ENCODE peak calls at places on chromosomes 11 and 22, in ten cellular contexts. H, U, P, Q, T, F, Y, Z, W and N are unnamed samples. For H3K4me1, the result is how much of the 10 kb centered on the place peaks cover.

GRCh38 chr11:113721462-113722066 is 15.5 kb upstream of the TMPRSS5 start:
- DNase-seq in U (no peak), F (no peak), P (no peak), T (no peak), Z (no peak), Q (no peak), Y (no peak), W (no peak), H (no peak), N (no peak)

GRCh38 chr11:3929232-3929631 is 73.8 kb downstream of the STIM1 start:
- DNase-seq in H (no peak), U (no peak), P (no peak), Y (no peak), F (no peak), T (no peak), W (no peak), Q (no peak), Z (no peak), N (no peak)

GRCh38 chr11:57353024-57353423 is 14.9 kb downstream of the P2RX3 start:
- DNase-seq in U (no peak), T (no peak), F (no peak), Y (no peak), P (no peak), Q (no peak), H (no peak), W (no peak), Z (no peak), N (no peak)

GRCh38 chr11:95229199-95230053 is 1.6 kb downstream of the SESN3 start:
- DNase-seq in W (no peak), Y (no peak), P (no peak), H (no peak), Q (peak), Z (no peak), F (no peak), T (peak), U (peak), N (peak)

GRCh38 chr11:69572233-69572860 is 68.6 kb upstream of the CCND1 start:
- DNase-seq in U (no peak), W (no peak), Q (no peak), H (no peak), Z (no peak), Y (no peak), T (no peak), F (no peak), P (no peak), N (no peak)

GRCh38 chr22:28894320-28894719 is 10.9 kb downstream of the ZNRF3 start:
- DNase-seq in F (no peak), T (no peak), Z (peak), W (peak), Y (no peak), P (no peak), U (no peak), H (no peak), Q (peak), N (peak)

GRCh38 chr22:24137595-24137994 is 43.7 kb upstream of the SUSD2 start:
- DNase-seq in P (no peak), H (no peak), T (no peak), Q (no peak), U (no peak), Y (no peak), Z (no peak), F (no peak), W (no peak), N (no peak)

GRCh38 chr22:45534339-45535192 is 31.9 kb downstream of the FBLN1 start:
- DNase-seq in T (no peak), Q (no peak), U (no peak), P (no peak), Z (no peak), H (no peak), Y (no peak), F (no peak), W (peak), N (no peak)

GRCh38 chr11:44623716-44624491 is 58.4 kb downstream of the CD82 start:
- DNase-seq in P (peak), Q (peak), Y (no peak), Z (no peak), U (no peak), F (no peak), T (no peak), W (peak), H (peak), N (no peak)

GRCh38 chr11:125903753-125904659 is at the start of gene DDX25:
- DNase-seq in F (no peak), Z (no peak), T (peak), Q (no peak), P (no peak), H (no peak), Y (peak), W (peak), U (no peak), N (peak)

GRCh38 chr11:105108247-105108646 is 31.3 kb downstream of the CARD18 start:
- DNase-seq in Y (no peak), U (no peak), T (no peak), P (no peak), W (no peak), Z (peak), H (no peak), F (no peak), Q (no peak), N (no peak)

GRCh38 chr22:35140879-35141745 is 75.2 kb downstream of the ISX start:
- DNase-seq in Y (peak), F (no peak), Z (peak), T (peak), H (no peak), W (no peak), Q (peak), U (no peak), P (no peak), N (peak)

GRCh38 chr11:88431675-88432341 is 94.3 kb upstream of the CTSC start:
- DNase-seq in U (no peak), Y (no peak), H (no peak), W (no peak), T (no peak), F (no peak), P (no peak), Z (peak), Q (no peak), N (no peak)

GRCh38 chr11:20353829-20354434 is 9.6 kb upstream of the HTATIP2 start:
- DNase-seq in Z (peak), H (peak), Y (peak), Q (no peak), P (no peak), U (peak), F (no peak), W (no peak), T (peak), N (no peak)

GRCh38 chr11:93054881-93055280 is 85.4 kb downstream of the MTNR1B start:
- DNase-seq in U (no peak), Q (no peak), W (no peak), H (no peak), T (no peak), P (no peak), Z (peak), F (no peak), Y (peak), N (peak)

GRCh38 chr11:111923351-111923788 is 4.7 kb downstream of the C11orf52 start:
- DNase-seq in H (peak), Q (no peak), F (no peak), U (no peak), T (no peak), P (no peak), W (no peak), Y (peak), Z (no peak), N (no peak)

GRCh38 chr11:29263971-29264682 is 752.7 kb downstream of the KCNA4 start:
- DNase-seq in Z (peak), U (no peak), P (no peak), T (no peak), H (no peak), Y (no peak), Q (no peak), W (no peak), F (no peak), N (no peak)

GRCh38 chr22:36198936-36199616 is 2.5 kb downstream of the APOL4 start:
- DNase-seq in U (no peak), P (no peak), F (no peak), H (no peak), T (peak), W (no peak), Z (peak), Q (no peak), Y (no peak), N (no peak)

GRCh38 chr11:17906436-17906835 is 106.4 kb downstream of the SERGEF start:
- DNase-seq in W (no peak), F (no peak), T (peak), U (no peak), Q (no peak), H (no peak), P (no peak), Z (peak), Y (no peak), N (no peak)
- TF ChIP-seq CTCF in W (no peak), F (no peak), T (no peak), U (no peak), Q (peak), H (no peak), P (no peak), Z (peak), Y (peak), N (peak)

GRCh38 chr11:82898242-82898641 is 2.0 kb downstream of the PRCP start:
- DNase-seq in H (no peak), Y (no peak), W (no peak), P (no peak), Z (no peak), U (no peak), Q (no peak), T (no peak), F (no peak), N (no peak)

GRCh38 chr11:82899191-82899820 is 924 bp downstream of the PRCP start:
- DNase-seq in U (no peak), P (no peak), Y (no peak), H (no peak), T (no peak), Z (no peak), Q (no peak), F (peak), W (no peak), N (no peak)

GRCh38 chr11:82896183-82896582 is 4.0 kb downstream of the PRCP start:
- DNase-seq in Y (no peak), H (no peak), Z (no peak), F (no peak), T (no peak), U (no peak), W (no peak), P (no peak), Q (no peak), N (no peak)

GRCh38 chr11:82892611-82893169 is 7.5 kb downstream of the PRCP start:
- DNase-seq in T (no peak), Q (no peak), U (no peak), P (no peak), H (no peak), Y (no peak), F (no peak), W (no peak), Z (no peak), N (no peak)

GRCh38 chr11:82895437-82896091 is 4.7 kb downstream of the PRCP start:
- DNase-seq in T (no peak), Y (no peak), P (no peak), F (no peak), H (no peak), U (no peak), Z (no peak), W (no peak), Q (no peak), N (no peak)
- H3K4me1 ChIP-seq in T (under half), Y (under half), P (under half), F (under half), H (under half), U (under half), Z (under half), W (under half), Q (under half), N (under half)

GRCh38 chr22:50606126-50606525 is 5.5 kb downstream of the MAPK8IP2 start:
- DNase-seq in T (no peak), H (no peak), U (no peak), W (no peak), P (no peak), F (peak), Z (no peak), Q (no peak), Y (no peak), N (no peak)

GRCh38 chr22:50603511-50604255 is 3.1 kb downstream of the MAPK8IP2 start:
- DNase-seq in Q (no peak), H (no peak), U (no peak), P (no peak), Y (no peak), F (no peak), W (no peak), T (no peak), Z (no peak), N (no peak)

GRCh38 chr22:50605349-50606074 is 4.9 kb downstream of the MAPK8IP2 start:
- DNase-seq in U (no peak), Y (no peak), Z (no peak), H (no peak), W (no peak), T (no peak), Q (no peak), P (no peak), F (peak), N (no peak)

GRCh38 chr22:50604256-50604580 is 3.6 kb downstream of the MAPK8IP2 start:
- DNase-seq in W (no peak), T (no peak), Y (no peak), Q (no peak), H (no peak), F (no peak), P (no peak), U (no peak), Z (no peak), N (no peak)

GRCh38 chr22:50604623-50605348 is 4.2 kb downstream of the MAPK8IP2 start:
- DNase-seq in U (no peak), Y (no peak), Z (no peak), P (no peak), T (no peak), F (peak), W (no peak), Q (no peak), H (no peak), N (no peak)
- TF ChIP-seq CTCF in U (no peak), Y (no peak), Z (no peak), P (no peak), T (no peak), F (no peak), W (no peak), Q (no peak), H (no peak), N (no peak)

DNA sequence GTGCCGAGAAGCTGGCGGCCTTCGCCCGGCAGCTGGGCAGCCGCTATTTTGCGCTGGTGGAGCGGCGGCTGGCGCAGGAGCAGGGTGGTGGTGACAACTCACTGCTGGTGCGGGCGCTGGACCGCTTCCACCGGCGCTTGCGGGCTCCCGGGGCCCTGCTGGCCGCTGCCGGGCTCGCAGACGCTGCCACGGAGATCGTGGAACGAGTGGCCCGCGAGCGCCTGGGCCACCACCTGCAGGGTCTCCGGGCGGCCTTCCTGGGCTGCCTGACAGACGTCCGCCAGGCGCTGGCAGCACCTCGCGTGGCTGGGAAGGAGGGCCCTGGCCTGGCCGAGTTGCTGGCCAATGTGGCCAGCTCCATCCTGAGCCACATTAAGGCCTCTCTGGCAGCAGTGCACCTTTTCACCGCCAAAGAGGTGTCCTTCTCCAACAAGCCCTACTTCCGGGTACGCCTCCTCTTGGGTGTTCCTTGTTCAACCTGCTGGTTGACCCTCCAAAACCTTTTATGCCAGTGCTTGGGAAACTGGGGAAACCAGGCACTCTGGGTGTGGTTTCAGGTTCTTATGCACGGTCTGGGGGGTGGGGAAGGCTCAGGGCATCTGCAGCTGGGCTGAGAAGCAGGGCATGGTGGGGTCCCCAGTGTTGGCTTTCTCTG is 3.1 kb upstream of the TM7SF2 start:
- DNase-seq in Y (no peak), W (no peak), F (no peak), H (no peak), U (no peak), T (no peak), P (no peak), Z (no peak), Q (no peak), N (no peak)
- H3K4me1 ChIP-seq in Y (under half), W (under half), F (under half), H (under half), U (under half), T (under half), P (under half), Z (under half), Q (under half), N (under half)

GRCh38 chr11:12162652-12163051 is 52.3 kb downstream of the MICAL2 start:
- DNase-seq in Z (no peak), Q (no peak), T (no peak), H (no peak), Y (no peak), U (no peak), P (no peak), F (no peak), W (no peak), N (no peak)

GRCh38 chr11:12163181-12163841 is 52.9 kb downstream of the MICAL2 start:
- DNase-seq in T (peak), Z (peak), P (peak), Y (no peak), U (no peak), W (no peak), Q (peak), F (no peak), H (no peak), N (peak)

GRCh38 chr11:12160680-12161079 is 50.3 kb downstream of the MICAL2 start:
- DNase-seq in W (no peak), T (no peak), U (no peak), F (no peak), Y (peak), Z (no peak), P (peak), H (no peak), Q (no peak), N (no peak)

GRCh38 chr11:12161137-12161536 is 50.7 kb downstream of the MICAL2 start:
- DNase-seq in Y (no peak), U (no peak), T (no peak), H (no peak), P (peak), Q (no peak), W (no peak), Z (no peak), F (no peak), N (no peak)

DNA sequence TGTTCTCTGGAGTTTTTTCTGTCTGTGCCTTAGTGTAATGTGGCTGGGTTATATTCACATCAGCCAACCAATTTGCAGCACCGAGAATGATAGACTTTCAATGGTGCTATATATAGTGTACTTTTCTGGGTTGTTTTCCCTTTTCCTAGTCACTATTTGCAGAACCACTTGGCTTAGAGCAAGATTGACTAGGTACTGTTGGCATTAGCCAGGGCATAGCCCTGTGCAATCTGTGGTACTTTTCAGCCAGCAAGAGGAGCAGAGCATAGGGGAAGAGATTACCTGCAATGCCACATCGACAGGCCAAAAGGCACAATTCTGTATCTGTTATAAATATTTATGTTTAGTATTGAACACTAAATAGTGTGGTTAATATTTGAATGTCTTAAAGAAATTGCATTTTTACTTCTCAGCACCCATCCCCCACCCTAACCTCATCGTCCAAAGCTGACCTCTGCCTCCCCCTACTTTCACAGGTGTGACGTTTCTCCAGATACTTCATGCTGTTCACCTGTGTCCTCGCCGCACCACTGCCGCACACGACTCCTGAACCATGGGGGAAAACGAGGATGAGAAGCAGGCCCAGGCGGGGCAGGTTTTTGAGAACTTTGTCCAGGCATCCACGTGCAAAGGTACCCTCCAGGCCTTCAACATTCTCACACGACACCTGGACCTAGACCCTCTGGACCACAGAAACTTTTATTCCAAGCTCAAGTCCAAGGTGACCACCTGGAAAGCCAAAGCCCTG is 51.4 kb downstream of the MICAL2 start:
- DNase-seq in T (no peak), H (no peak), F (no peak), U (no peak), Z (no peak), W (no peak), Y (no peak), Q (no peak), P (peak), N (no peak)
- TF ChIP-seq CTCF in T (no peak), H (no peak), F (no peak), U (no peak), Z (no peak), W (no peak), Y (no peak), Q (no peak), P (no peak), N (no peak)

GRCh38 chr11:1757861-1758610 is 5.7 kb downstream of the CTSD start:
- DNase-seq in Z (no peak), P (peak), H (no peak), W (no peak), F (peak), U (no peak), Q (peak), T (no peak), Y (no peak), N (no peak)

GRCh38 chr11:1755344-1756023 is 5.1 kb upstream of the IFITM10 start:
- DNase-seq in Y (no peak), T (peak), P (peak), Q (no peak), U (no peak), F (no peak), H (no peak), Z (no peak), W (no peak), N (no peak)

GRCh38 chr11:1754376-1755150 is 4.2 kb upstream of the IFITM10 start:
- DNase-seq in Q (no peak), W (no peak), F (no peak), T (no peak), Z (no peak), H (no peak), U (no peak), Y (no peak), P (peak), N (no peak)

GRCh38 chr11:1756791-1757771 is 6.6 kb downstream of the CTSD start:
- DNase-seq in P (peak), Q (no peak), Z (no peak), W (no peak), F (no peak), H (no peak), Y (no peak), T (no peak), U (no peak), N (no peak)

GRCh38 chr11:1756024-1756561 is 5.7 kb upstream of the IFITM10 start:
- DNase-seq in Y (no peak), U (no peak), W (no peak), Z (no peak), H (no peak), P (peak), T (no peak), F (no peak), Q (no peak), N (no peak)
- H3K4me1 ChIP-seq in Y (under half), U (under half), W (under half), Z (under half), H (half or more), P (under half), T (under half), F (half or more), Q (under half), N (under half)